ENCODE peak calls at places on chromosomes 16 and 17, in seven cellular contexts. N, W, J, U, L, B and G are unnamed samples.

GRCh38 chr17:65856865-65857264 is 295.4 kb upstream of the AXIN2 start:
- DNase-seq in N (peak), W (no peak), J (no peak), U (no peak), L (peak), B (no peak), G (peak)

GRCh38 chr17:45784583-45785372 is 658 bp downstream of the CRHR1 start:
- DNase-seq in N (no peak), W (no peak), J (no peak), U (no peak), L (peak), B (no peak), G (no peak)

GRCh38 chr16:55265926-55266325 is 58.1 kb upstream of the IRX6 start:
- DNase-seq in N (no peak), W (no peak), J (no peak), U (no peak), L (no peak), B (no peak), G (no peak)

GRCh38 chr17:81427446-81428120 is 32.3 kb downstream of the BAHCC1 start:
- DNase-seq in N (no peak), W (no peak), J (no peak), U (no peak), L (no peak), B (no peak), G (no peak)

GRCh38 chr17:56899403-56899802 is 14.4 kb downstream of the TRIM25 start:
- DNase-seq in N (no peak), W (no peak), J (no peak), U (no peak), L (no peak), B (no peak), G (no peak)

GRCh38 chr17:68777856-68778694 is 176.9 kb upstream of the FAM20A start:
- DNase-seq in N (no peak), W (no peak), J (no peak), U (no peak), L (no peak), B (no peak), G (no peak)

GRCh38 chr16:75273054-75273925 is 21.9 kb upstream of the BCAR1 start:
- DNase-seq in N (no peak), W (no peak), J (no peak), U (no peak), L (no peak), B (no peak), G (no peak)

GRCh38 chr17:45302649-45303173 is 14.1 kb downstream of the MAP3K14 start:
- DNase-seq in N (no peak), W (no peak), J (no peak), U (peak), L (peak), B (peak), G (peak)

GRCh38 chr17:42984486-42984885 is 4.1 kb downstream of the RUNDC1 start:
- DNase-seq in N (no peak), W (no peak), J (no peak), U (no peak), L (peak), B (no peak), G (no peak)

GRCh38 chr17:49576121-49576905 is 642 bp downstream of the NXPH3 start:
- DNase-seq in N (no peak), W (no peak), J (no peak), U (peak), L (peak), B (peak), G (peak)

GRCh38 chr16:49464877-49465504 is 91.4 kb downstream of the C16orf78 start:
- DNase-seq in N (no peak), W (no peak), J (no peak), U (no peak), L (no peak), B (no peak), G (no peak)

GRCh38 chr17:39972271-39972670 is 8.3 kb upstream of the PSMD3 start:
- DNase-seq in N (no peak), W (no peak), J (no peak), U (no peak), L (peak), B (no peak), G (peak)

GRCh38 chr16:73232555-73233422 is 184.9 kb upstream of the ZFHX3 start:
- DNase-seq in N (peak), W (peak), J (no peak), U (no peak), L (peak), B (no peak), G (peak)

GRCh38 chr17:63274156-63274555 is 171.9 kb downstream of the CYB561 start:
- DNase-seq in N (no peak), W (peak), J (no peak), U (no peak), L (peak), B (no peak), G (peak)

GRCh38 chr17:50634123-50634914 is at the start of gene ABCC3:
- DNase-seq in N (no peak), W (no peak), J (no peak), U (peak), L (peak), B (no peak), G (peak)

GRCh38 chr17:13671771-13672170 is 70.0 kb upstream of the HS3ST3A1 start:
- DNase-seq in N (no peak), W (no peak), J (no peak), U (no peak), L (no peak), B (no peak), G (peak)

GRCh38 chr17:7858487-7858832 is 657 bp downstream of the CYB5D1 start:
- DNase-seq in N (no peak), W (no peak), J (peak), U (no peak), L (peak), B (no peak), G (peak)

GRCh38 chr17:3978421-3979275 is 14.4 kb upstream of the ATP2A3 start:
- DNase-seq in N (no peak), W (no peak), J (no peak), U (no peak), L (peak), B (no peak), G (no peak)

GRCh38 chr17:69326302-69327059 is 452 bp downstream of the ABCA5 start:
- DNase-seq in N (peak), W (no peak), J (no peak), U (no peak), L (peak), B (no peak), G (peak)

GRCh38 chr17:31513731-31514427 is 122.4 kb downstream of the RAB11FIP4 start:
- DNase-seq in N (no peak), W (no peak), J (peak), U (no peak), L (no peak), B (no peak), G (no peak)

GRCh38 chr16:82368041-82368440 is 198.0 kb upstream of the MPHOSPH6 start:
- DNase-seq in N (no peak), W (peak), J (no peak), U (no peak), L (peak), B (no peak), G (peak)

GRCh38 chr17:59848778-59849177 is 44.0 kb downstream of the TUBD1 start:
- DNase-seq in N (no peak), W (no peak), J (no peak), U (peak), L (peak), B (peak), G (peak)

GRCh38 chr17:77821114-77821513 is 137.4 kb upstream of the TNRC6C start:
- DNase-seq in N (no peak), W (no peak), J (peak), U (no peak), L (no peak), B (no peak), G (no peak)

GRCh38 chr17:33520404-33521032 is 227.4 kb upstream of the ASIC2 start:
- DNase-seq in N (no peak), W (no peak), J (no peak), U (no peak), L (peak), B (peak), G (peak)

GRCh38 chr17:65553009-65553645 is 8.3 kb downstream of the AXIN2 start:
- DNase-seq in N (peak), W (no peak), J (no peak), U (no peak), L (peak), B (no peak), G (peak)

GRCh38 chr16:53714080-53715050 is 10.4 kb downstream of the FTO start:
- DNase-seq in N (no peak), W (no peak), J (no peak), U (peak), L (peak), B (no peak), G (peak)

GRCh38 chr17:2094891-2095535 is 40.1 kb downstream of the HIC1 start:
- DNase-seq in N (no peak), W (no peak), J (no peak), U (peak), L (peak), B (no peak), G (peak)

GRCh38 chr17:30780343-30780742 is 44.1 kb downstream of the CRLF3 start:
- DNase-seq in N (no peak), W (no peak), J (no peak), U (no peak), L (no peak), B (no peak), G (no peak)

GRCh38 chr16:88699180-88699579 is 7.0 kb downstream of the RNF166 start:
- DNase-seq in N (no peak), W (no peak), J (no peak), U (no peak), L (no peak), B (no peak), G (no peak)

GRCh38 chr17:65434878-65435277 is 126.6 kb downstream of the AXIN2 start:
- DNase-seq in N (no peak), W (no peak), J (no peak), U (no peak), L (peak), B (no peak), G (no peak)

GRCh38 chr16:10965440-10966039 is 21.2 kb downstream of the CLEC16A start:
- DNase-seq in N (no peak), W (no peak), J (no peak), U (no peak), L (no peak), B (no peak), G (no peak)

GRCh38 chr16:20424129-20424866 is 15.0 kb downstream of the ACSM5 start:
- DNase-seq in N (no peak), W (no peak), J (no peak), U (no peak), L (no peak), B (no peak), G (no peak)

GRCh38 chr16:28157768-28158535 is 53.8 kb downstream of the XPO6 start:
- DNase-seq in N (no peak), W (no peak), J (no peak), U (no peak), L (peak), B (peak), G (peak)
- H3K4me3 ChIP-seq in N (no peak), W (no peak), J (no peak), U (no peak), L (no peak), B (no peak), G (no peak)

DNA sequence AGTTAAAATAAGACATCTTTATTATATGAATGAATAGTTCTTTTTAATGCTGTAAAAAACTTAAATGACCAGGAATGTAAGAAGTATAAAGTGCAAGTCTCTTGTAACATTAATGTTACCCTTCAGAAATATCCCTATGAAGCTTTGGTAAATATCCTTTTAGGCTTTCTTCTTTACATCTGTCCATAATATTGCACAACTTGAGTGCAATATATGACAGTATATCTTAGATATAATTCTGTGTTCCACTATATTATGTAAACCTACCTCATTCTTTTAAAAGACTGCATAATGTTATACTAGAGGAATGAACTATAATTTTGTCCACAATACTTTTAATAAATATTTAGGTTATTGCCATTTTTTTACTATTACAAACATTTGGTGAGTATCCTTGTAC is 81.1 kb downstream of the EFCAB13 start:
- DNase-seq in N (no peak), W (no peak), J (no peak), U (no peak), L (no peak), B (no peak), G (no peak)
- H3K4me3 ChIP-seq in N (no peak), W (no peak), J (no peak), U (no peak), L (no peak), B (no peak), G (no peak)

GRCh38 chr17:19460695-19461094 is 49.7 kb downstream of the RNF112 start:
- DNase-seq in N (no peak), W (no peak), J (no peak), U (peak), L (peak), B (no peak), G (peak)
- H3K4me3 ChIP-seq in N (no peak), W (no peak), J (no peak), U (no peak), L (no peak), B (no peak), G (no peak)

GRCh38 chr17:6496636-6497441 is 52.6 kb downstream of the PIMREG start:
- DNase-seq in N (no peak), W (no peak), J (no peak), U (no peak), L (no peak), B (no peak), G (no peak)
- H3K4me3 ChIP-seq in N (no peak), W (no peak), J (no peak), U (no peak), L (no peak), B (no peak), G (no peak)

GRCh38 chr16:87603684-87604571 is 1.6 kb downstream of the JPH3 start:
- DNase-seq in N (no peak), W (no peak), J (no peak), U (no peak), L (no peak), B (no peak), G (no peak)
- H3K4me3 ChIP-seq in N (no peak), W (no peak), J (no peak), U (no peak), L (no peak), B (no peak), G (no peak)

GRCh38 chr17:76539631-76540271 is at the start of gene PRCD:
- DNase-seq in N (no peak), W (no peak), J (no peak), U (peak), L (no peak), B (no peak), G (no peak)
- H3K4me3 ChIP-seq in N (peak), W (peak), J (no peak), U (peak), L (peak), B (peak), G (peak)